ENCODE peak calls at places on chromosomes 13 and 19, in four cellular contexts. One of them, this sample, is unnamed.

GRCh38 chr13:76884167-76884566 is 2.0 kb downstream of the KCTD12 start:
- DNase-seq in mesendoderm: peak
- DNase-seq in H1: no peak
- DNase-seq in IMR-90: no peak
- DNase-seq in this sample: peak

GRCh38 chr13:49495783-49496762 is at the start of gene PHF11:
- DNase-seq in mesendoderm: peak
- DNase-seq in H1: peak
- DNase-seq in IMR-90: peak
- DNase-seq in this sample: peak

GRCh38 chr13:79434578-79434977 is 28.5 kb upstream of the RBM26 start:
- DNase-seq in mesendoderm: no peak
- DNase-seq in H1: no peak
- DNase-seq in IMR-90: peak
- DNase-seq in this sample: no peak

GRCh38 chr19:7126132-7126531 is 56.6 kb downstream of the ZNF557 start:
- DNase-seq in mesendoderm: no peak
- DNase-seq in H1: no peak
- DNase-seq in IMR-90: no peak
- DNase-seq in this sample: no peak

GRCh38 chr13:35797946-35798345 is 321.5 kb upstream of the MAB21L1 start:
- DNase-seq in mesendoderm: no peak
- DNase-seq in H1: no peak
- DNase-seq in IMR-90: no peak
- DNase-seq in this sample: no peak

GRCh38 chr13:33007950-33008349 is 8.3 kb upstream of the KL start:
- DNase-seq in mesendoderm: no peak
- DNase-seq in H1: no peak
- DNase-seq in IMR-90: no peak
- DNase-seq in this sample: no peak

GRCh38 chr13:32309312-32309711 is 5.9 kb downstream of the ZAR1L start:
- DNase-seq in mesendoderm: no peak
- DNase-seq in H1: no peak
- DNase-seq in IMR-90: peak
- DNase-seq in this sample: no peak

GRCh38 chr19:45767881-45768643 is 990 bp downstream of the SIX5 start:
- DNase-seq in mesendoderm: peak
- DNase-seq in H1: peak
- DNase-seq in IMR-90: peak
- DNase-seq in this sample: peak

GRCh38 chr19:10544242-10544752 is 593 bp downstream of the ATG4D start:
- DNase-seq in mesendoderm: peak
- DNase-seq in H1: no peak
- DNase-seq in IMR-90: no peak
- DNase-seq in this sample: no peak

GRCh38 chr19:2270157-2270571 is 11.8 kb downstream of the PEAK3 start:
- DNase-seq in mesendoderm: no peak
- DNase-seq in H1: no peak
- DNase-seq in IMR-90: no peak
- DNase-seq in this sample: no peak

GRCh38 chr13:46660859-46661258 is 107.9 kb downstream of the LRCH1 start:
- DNase-seq in mesendoderm: no peak
- DNase-seq in H1: no peak
- DNase-seq in IMR-90: no peak
- DNase-seq in this sample: no peak

GRCh38 chr13:19055611-19056010 is 126.0 kb downstream of the TUBA3C start:
- DNase-seq in mesendoderm: no peak
- DNase-seq in H1: no peak
- DNase-seq in IMR-90: no peak
- DNase-seq in this sample: no peak

GRCh38 chr13:43303040-43303729 is 279.8 kb downstream of the DNAJC15 start:
- DNase-seq in mesendoderm: peak
- DNase-seq in H1: peak
- DNase-seq in IMR-90: peak
- DNase-seq in this sample: peak

GRCh38 chr13:89930861-89931260 is 1416.6 kb upstream of the MIR17HG start:
- DNase-seq in mesendoderm: peak
- DNase-seq in H1: no peak
- DNase-seq in IMR-90: no peak
- DNase-seq in this sample: no peak

GRCh38 chr13:33111414-33112110 is 95.3 kb downstream of the KL start:
- DNase-seq in mesendoderm: no peak
- DNase-seq in H1: no peak
- DNase-seq in IMR-90: peak
- DNase-seq in this sample: no peak

GRCh38 chr19:1847684-1848398 is 442 bp downstream of the REXO1 start:
- DNase-seq in mesendoderm: peak
- DNase-seq in H1: peak
- DNase-seq in IMR-90: peak
- DNase-seq in this sample: no peak

GRCh38 chr13:85503797-85504196 is 295.4 kb downstream of the SLITRK6 start:
- DNase-seq in mesendoderm: no peak
- DNase-seq in H1: no peak
- DNase-seq in IMR-90: peak
- DNase-seq in this sample: no peak

GRCh38 chr19:8575467-8575997 is 1.7 kb downstream of the MYO1F start:
- DNase-seq in mesendoderm: peak
- DNase-seq in H1: no peak
- DNase-seq in IMR-90: peak
- DNase-seq in this sample: peak

GRCh38 chr19:35501684-35502083 is 11.4 kb upstream of the KRTDAP start:
- DNase-seq in mesendoderm: peak
- DNase-seq in H1: no peak
- DNase-seq in IMR-90: no peak
- DNase-seq in this sample: no peak

GRCh38 chr13:42225051-42225450 is 46.9 kb upstream of the AKAP11 start:
- DNase-seq in mesendoderm: no peak
- DNase-seq in H1: no peak
- DNase-seq in IMR-90: no peak
- DNase-seq in this sample: no peak

GRCh38 chr13:42233726-42234125 is 38.2 kb upstream of the AKAP11 start:
- DNase-seq in mesendoderm: no peak
- DNase-seq in H1: no peak
- DNase-seq in IMR-90: peak
- DNase-seq in this sample: no peak

GRCh38 chr13:42228527-42228926 is 43.4 kb upstream of the AKAP11 start:
- DNase-seq in mesendoderm: no peak
- DNase-seq in H1: no peak
- DNase-seq in IMR-90: no peak
- DNase-seq in this sample: no peak

GRCh38 chr13:42232671-42233070 is 39.3 kb upstream of the AKAP11 start:
- DNase-seq in mesendoderm: no peak
- DNase-seq in H1: no peak
- DNase-seq in IMR-90: no peak
- DNase-seq in this sample: no peak

DNA sequence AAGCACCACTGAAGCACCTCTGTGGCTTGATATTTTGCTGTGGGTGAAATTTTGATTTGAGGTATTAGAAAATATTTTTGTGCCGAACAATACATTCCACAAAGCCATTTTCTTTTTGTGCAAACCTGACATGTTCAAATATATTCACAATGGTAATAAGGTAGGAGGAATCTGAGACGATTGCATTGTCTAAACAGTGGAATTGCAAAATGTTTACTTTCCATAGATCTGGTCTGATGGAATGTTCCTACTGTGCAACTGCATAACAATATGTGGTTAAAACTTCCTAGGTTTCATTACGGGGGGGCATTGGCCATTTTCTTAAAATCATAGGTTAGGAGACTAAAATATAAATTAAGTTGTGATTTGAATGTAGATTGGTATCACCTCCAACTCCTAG is 42.7 kb upstream of the AKAP11 start:
- DNase-seq in mesendoderm: no peak
- DNase-seq in H1: no peak
- DNase-seq in IMR-90: no peak
- DNase-seq in this sample: no peak
- H3K27ac ChIP-seq in mesendoderm: no peak
- H3K27ac ChIP-seq in H1: no peak
- H3K27ac ChIP-seq in IMR-90: no peak
- H3K27ac ChIP-seq in this sample: no peak

DNA sequence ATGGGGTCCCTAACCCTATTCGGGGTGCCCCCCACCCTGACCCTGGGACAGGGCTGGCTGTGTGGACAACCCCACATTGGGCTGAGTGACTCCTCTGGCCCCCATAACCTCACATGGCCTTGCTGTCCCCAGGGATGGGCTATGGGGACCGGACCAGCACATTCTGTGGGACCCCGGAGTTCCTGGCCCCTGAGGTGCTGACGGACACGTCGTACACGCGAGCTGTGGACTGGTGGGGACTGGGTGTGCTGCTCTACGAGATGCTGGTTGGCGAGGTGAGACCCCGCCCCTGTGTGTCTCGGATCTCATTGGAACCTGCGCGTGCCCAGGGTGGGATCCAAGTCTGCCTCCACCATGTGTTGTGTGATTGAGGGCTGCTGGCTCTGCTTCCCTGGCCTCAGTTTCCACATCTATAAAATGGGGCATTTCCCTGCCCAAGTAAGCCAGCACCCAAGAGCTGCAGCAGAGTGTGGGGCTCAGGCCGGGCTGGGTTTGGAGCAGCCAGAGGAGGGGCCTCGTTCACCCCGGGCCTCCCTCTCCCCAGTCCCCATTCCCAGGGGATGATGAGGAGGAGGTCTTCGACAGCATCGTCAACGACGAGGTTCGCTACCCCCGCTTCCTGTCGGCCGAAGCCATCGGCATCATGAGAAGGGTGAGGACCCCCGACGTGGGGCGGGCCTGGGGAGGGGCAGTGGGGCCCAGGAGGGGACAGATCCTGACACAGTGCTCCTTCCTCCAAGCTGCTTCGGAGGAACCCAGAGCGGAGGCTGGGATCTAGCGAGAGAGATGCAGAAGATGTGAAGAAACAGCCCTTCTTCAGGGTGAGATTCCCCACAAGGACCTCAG is 4.9 kb downstream of the PTGER1 start:
- DNase-seq in mesendoderm: no peak
- DNase-seq in H1: no peak
- DNase-seq in IMR-90: no peak
- DNase-seq in this sample: no peak
- H3K4me2 ChIP-seq in mesendoderm: no peak
- H3K4me2 ChIP-seq in H1: no peak
- H3K4me2 ChIP-seq in IMR-90: no peak
- H3K4me2 ChIP-seq in this sample: no peak

GRCh38 chr19:29774126-29774525 is 37.7 kb upstream of the CCNE1 start:
- DNase-seq in mesendoderm: no peak
- DNase-seq in H1: no peak
- DNase-seq in IMR-90: no peak
- DNase-seq in this sample: no peak

GRCh38 chr19:29770653-29771052 is 41.1 kb upstream of the CCNE1 start:
- DNase-seq in mesendoderm: no peak
- DNase-seq in H1: no peak
- DNase-seq in IMR-90: no peak
- DNase-seq in this sample: no peak

GRCh38 chr19:29771708-29772415 is 39.9 kb upstream of the CCNE1 start:
- DNase-seq in mesendoderm: peak
- DNase-seq in H1: peak
- DNase-seq in IMR-90: peak
- DNase-seq in this sample: peak

GRCh38 chr19:29773141-29773540 is 38.6 kb upstream of the CCNE1 start:
- DNase-seq in mesendoderm: no peak
- DNase-seq in H1: no peak
- DNase-seq in IMR-90: no peak
- DNase-seq in this sample: no peak

DNA sequence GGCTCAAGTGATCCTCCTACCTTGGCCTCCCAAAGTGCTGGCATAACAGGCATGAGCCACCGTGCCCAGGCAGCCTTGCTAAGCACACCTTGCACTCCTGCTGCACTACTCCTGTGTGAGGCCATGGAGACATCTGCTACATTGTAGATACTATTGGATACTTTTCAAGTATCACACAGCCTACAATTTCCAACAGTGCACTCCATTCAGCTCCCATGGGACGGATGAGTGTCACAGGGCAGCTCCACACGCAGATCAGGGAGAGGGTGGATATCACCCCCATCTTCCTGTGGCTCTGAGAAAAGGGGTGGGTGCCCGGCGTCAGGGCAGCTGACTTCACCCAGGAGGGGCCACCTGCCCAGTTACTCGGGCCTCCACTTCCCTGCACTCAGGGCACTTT is 39.1 kb upstream of the CCNE1 start:
- DNase-seq in mesendoderm: no peak
- DNase-seq in H1: no peak
- DNase-seq in IMR-90: no peak
- DNase-seq in this sample: no peak
- H3K56ac ChIP-seq in mesendoderm: no peak
- H3K56ac ChIP-seq in H1: no peak
- H3K56ac ChIP-seq in IMR-90: no peak
- H3K56ac ChIP-seq in this sample: no peak

GRCh38 chr19:33134571-33135041 is 2.7 kb downstream of the WDR88 start:
- DNase-seq in mesendoderm: peak
- DNase-seq in H1: peak
- DNase-seq in IMR-90: no peak
- DNase-seq in this sample: peak
- H3K27ac ChIP-seq in mesendoderm: no peak
- H3K27ac ChIP-seq in H1: no peak
- H3K27ac ChIP-seq in IMR-90: no peak
- H3K27ac ChIP-seq in this sample: no peak

GRCh38 chr13:41914552-41914951 is 46.4 kb downstream of the VWA8 start:
- DNase-seq in mesendoderm: no peak
- DNase-seq in H1: no peak
- DNase-seq in IMR-90: no peak
- DNase-seq in this sample: no peak
- H3K4me2 ChIP-seq in mesendoderm: no peak
- H3K4me2 ChIP-seq in H1: no peak
- H3K4me2 ChIP-seq in IMR-90: no peak
- H3K4me2 ChIP-seq in this sample: no peak

DNA sequence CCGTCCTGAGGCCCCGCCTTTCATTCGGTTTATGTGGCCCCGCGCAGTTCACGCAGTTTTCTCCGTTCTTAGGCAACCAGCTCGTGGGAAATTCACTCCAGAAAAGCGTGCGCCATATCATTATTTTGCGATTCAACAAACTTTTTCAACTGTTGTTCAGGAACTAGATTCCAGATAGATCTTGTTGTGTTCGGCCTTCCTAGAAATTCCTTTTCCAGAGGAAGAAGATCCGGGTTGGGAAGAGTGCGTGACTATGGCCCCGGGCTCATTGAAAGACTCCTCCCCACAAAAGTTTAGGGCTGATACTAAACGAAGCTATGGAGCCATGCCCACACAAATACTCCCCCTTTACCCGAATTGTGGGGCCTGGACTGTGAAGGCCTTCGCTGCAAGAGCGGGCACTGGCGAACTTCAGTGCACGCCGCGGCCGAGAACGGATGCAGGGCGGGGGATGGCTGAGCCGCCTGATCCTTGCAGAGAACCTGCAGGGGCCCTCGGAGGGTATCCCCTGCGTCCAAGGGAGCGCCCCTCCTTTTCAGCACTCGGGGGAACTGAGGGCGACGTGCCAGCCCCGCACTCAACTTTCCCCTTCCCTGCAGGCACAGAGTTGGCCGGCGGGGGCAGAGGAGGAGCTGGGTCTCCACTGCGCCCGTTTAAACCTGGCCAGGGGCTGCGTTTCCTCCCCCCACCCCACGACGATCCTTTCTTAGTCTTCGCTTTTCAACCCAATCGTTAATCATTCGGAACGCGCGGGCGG is 904 bp upstream of the SOX1 start:
- DNase-seq in mesendoderm: no peak
- DNase-seq in H1: peak
- DNase-seq in IMR-90: no peak
- DNase-seq in this sample: peak
- H3K56ac ChIP-seq in mesendoderm: no peak
- H3K56ac ChIP-seq in H1: no peak
- H3K56ac ChIP-seq in IMR-90: no peak
- H3K56ac ChIP-seq in this sample: no peak